ENCODE peak calls at places on chromosome 14, in six cellular contexts. J is MM.1S, Y is neural progenitor cell, L is fibroblast of lung, B is OCI-LY7, A is hepatocyte. E is an unnamed sample.

GRCh38 chr14:97802430-97802829 is 1005.2 kb downstream of the VRK1 start:
- DNase-seq in J (no peak), Y (no peak), L (no peak), B (no peak), A (peak; percentile 27), E (no peak)

GRCh38 chr14:35189422-35189821 is 67.1 kb downstream of the PRORP start:
- DNase-seq in J (no peak), Y (no peak), L (no peak), B (no peak), A (no peak), E (no peak)

GRCh38 chr14:67618617-67619063 is 1.1 kb upstream of the ARG2 start:
- DNase-seq in J (peak; percentile 56), Y (peak; percentile 62), L (peak; percentile 86), B (peak; percentile 72), A (peak; percentile 88), E (peak; percentile 62)

GRCh38 chr14:76656592-76656991 is 104.7 kb upstream of the VASH1 start:
- DNase-seq in J (no peak), Y (no peak), L (no peak), B (no peak), A (no peak), E (no peak)

GRCh38 chr14:51926449-51926848 is 62.9 kb upstream of the RTRAF start:
- DNase-seq in J (no peak), Y (no peak), L (no peak), B (no peak), A (no peak), E (no peak)

GRCh38 chr14:75025082-75025481 is 22.4 kb downstream of the EIF2B2 start:
- DNase-seq in J (no peak), Y (no peak), L (no peak), B (no peak), A (peak; percentile 20), E (no peak)

GRCh38 chr14:77187649-77188012 is 6.0 kb downstream of the TMEM63C start:
- DNase-seq in J (no peak), Y (no peak), L (no peak), B (no peak), A (no peak), E (no peak)

GRCh38 chr14:31596691-31597090 is 35.5 kb downstream of the NUBPL start:
- DNase-seq in J (no peak), Y (no peak), L (no peak), B (no peak), A (no peak), E (no peak)

GRCh38 chr14:57302883-57303282 is 34.1 kb downstream of the AP5M1 start:
- DNase-seq in J (no peak), Y (no peak), L (no peak), B (no peak), A (no peak), E (no peak)

GRCh38 chr14:77859934-77860570 is 60.1 kb downstream of the ADCK1 start:
- DNase-seq in J (no peak), Y (no peak), L (no peak), B (no peak), A (no peak), E (no peak)

GRCh38 chr14:91127411-91127810 is 13.5 kb downstream of the DGLUCY start:
- DNase-seq in J (peak; percentile 18), Y (no peak), L (no peak), B (no peak), A (peak; percentile 62), E (peak; percentile 94)

GRCh38 chr14:39229222-39229543 is 4.5 kb upstream of the MIA2 start:
- DNase-seq in J (no peak), Y (no peak), L (no peak), B (peak; percentile 2), A (no peak), E (no peak)

GRCh38 chr14:25132734-25133422 is 82.9 kb upstream of the STXBP6 start:
- DNase-seq in J (peak; percentile 31), Y (peak; percentile 84), L (peak; percentile 68), B (peak; percentile 62), A (peak; percentile 90), E (peak; percentile 53)
- H2AFZ ChIP-seq in J (no peak overlapping the region), Y (peak overlapping the region; percentile 92), L (peak overlapping the region; percentile 15), B (no peak overlapping the region), A (peak overlapping the region; percentile 55), E (peak overlapping the region; percentile 83)

GRCh38 chr14:104690861-104691455 is 1.5 kb downstream of the INF2 start:
- DNase-seq in J (no peak), Y (no peak), L (no peak), B (no peak), A (no peak), E (no peak)

GRCh38 chr14:104688505-104688754 is 988 bp upstream of the INF2 start:
- DNase-seq in J (no peak), Y (no peak), L (no peak), B (no peak), A (no peak), E (no peak)

GRCh38 chr14:104690266-104690711 is 871 bp downstream of the INF2 start:
- DNase-seq in J (no peak), Y (no peak), L (no peak), B (no peak), A (no peak), E (no peak)

GRCh38 chr14:104688755-104689619 is at the start of gene INF2:
- DNase-seq in J (no peak), Y (peak; percentile 80), L (peak; percentile 45), B (peak; percentile 72), A (peak; percentile 88), E (peak; percentile 57)

DNA sequence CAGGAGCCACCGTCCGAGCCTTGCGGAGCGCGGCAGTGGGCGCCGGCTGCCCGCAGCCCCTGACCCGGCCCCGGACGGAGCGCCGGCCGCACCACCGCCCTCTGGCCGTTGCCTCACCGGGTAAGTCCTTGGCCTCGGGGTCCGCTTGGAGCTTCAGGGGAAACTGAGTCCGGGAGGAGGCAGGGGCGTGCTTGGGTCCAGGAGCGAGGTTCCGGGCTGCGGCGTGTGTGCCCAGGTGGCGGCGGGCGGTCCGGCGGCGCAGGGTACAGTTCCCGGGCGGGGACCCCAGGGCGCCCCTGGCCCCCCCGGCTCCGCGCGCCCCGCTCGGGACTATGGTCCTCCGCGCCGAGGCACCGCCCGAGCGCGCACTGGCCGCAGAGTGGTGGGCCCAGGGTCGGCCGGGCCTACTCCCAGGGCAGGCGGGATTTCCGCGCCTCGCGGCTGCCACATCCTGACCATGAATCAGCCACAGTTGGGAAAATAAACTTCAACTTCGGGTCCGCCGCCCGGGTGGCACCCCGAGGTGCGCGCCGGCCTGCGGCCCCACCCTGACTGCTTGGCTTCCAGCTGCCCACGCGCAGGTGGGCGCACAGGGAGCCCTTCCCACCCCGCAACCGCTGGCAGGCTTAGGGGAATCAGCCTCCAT is 325 bp downstream of the INF2 start:
- DNase-seq in J (no peak), Y (no peak), L (peak; percentile 17), B (peak; percentile 29), A (no peak), E (peak; percentile 30)
- H2AFZ ChIP-seq in J (no peak overlapping the region), Y (no peak overlapping the region), L (no peak overlapping the region), B (peak overlapping the region; percentile 25), A (peak overlapping the region; percentile 60), E (peak overlapping the region; percentile 50)

GRCh38 chr14:42013560-42013959 is 406.9 kb downstream of the LRFN5 start:
- DNase-seq in J (no peak), Y (no peak), L (no peak), B (no peak), A (no peak), E (no peak)
- H2AFZ ChIP-seq in J (no peak overlapping the region), Y (no peak overlapping the region), L (no peak overlapping the region), B (no peak overlapping the region), A (no peak overlapping the region), E (no peak overlapping the region)

GRCh38 chr14:30243157-30243556 is 315.5 kb upstream of the PRKD1 start:
- DNase-seq in J (no peak), Y (no peak), L (no peak), B (no peak), A (no peak), E (no peak)

GRCh38 chr14:30242742-30243141 is 315.1 kb upstream of the PRKD1 start:
- DNase-seq in J (no peak), Y (no peak), L (no peak), B (no peak), A (no peak), E (peak; percentile 55)

GRCh38 chr14:30238936-30239335 is 311.3 kb upstream of the PRKD1 start:
- DNase-seq in J (no peak), Y (no peak), L (no peak), B (no peak), A (no peak), E (no peak)

GRCh38 chr14:30240002-30240401 is 312.4 kb upstream of the PRKD1 start:
- DNase-seq in J (no peak), Y (peak; percentile 53), L (no peak), B (no peak), A (no peak), E (no peak)

GRCh38 chr14:30240685-30241084 is 313.0 kb upstream of the PRKD1 start:
- DNase-seq in J (no peak), Y (no peak), L (peak; percentile 16), B (no peak), A (no peak), E (no peak)
- H2AFZ ChIP-seq in J (no peak overlapping the region), Y (no peak overlapping the region), L (no peak overlapping the region), B (no peak overlapping the region), A (no peak overlapping the region), E (no peak overlapping the region)

GRCh38 chr14:24310387-24310665 is 386 bp downstream of the LTB4R2 start:
- DNase-seq in J (no peak), Y (no peak), L (no peak), B (no peak), A (no peak), E (no peak)
- H2AFZ ChIP-seq in J (no peak overlapping the region), Y (no peak overlapping the region), L (no peak overlapping the region), B (no peak overlapping the region), A (no peak overlapping the region), E (peak overlapping the region; percentile 38)

DNA sequence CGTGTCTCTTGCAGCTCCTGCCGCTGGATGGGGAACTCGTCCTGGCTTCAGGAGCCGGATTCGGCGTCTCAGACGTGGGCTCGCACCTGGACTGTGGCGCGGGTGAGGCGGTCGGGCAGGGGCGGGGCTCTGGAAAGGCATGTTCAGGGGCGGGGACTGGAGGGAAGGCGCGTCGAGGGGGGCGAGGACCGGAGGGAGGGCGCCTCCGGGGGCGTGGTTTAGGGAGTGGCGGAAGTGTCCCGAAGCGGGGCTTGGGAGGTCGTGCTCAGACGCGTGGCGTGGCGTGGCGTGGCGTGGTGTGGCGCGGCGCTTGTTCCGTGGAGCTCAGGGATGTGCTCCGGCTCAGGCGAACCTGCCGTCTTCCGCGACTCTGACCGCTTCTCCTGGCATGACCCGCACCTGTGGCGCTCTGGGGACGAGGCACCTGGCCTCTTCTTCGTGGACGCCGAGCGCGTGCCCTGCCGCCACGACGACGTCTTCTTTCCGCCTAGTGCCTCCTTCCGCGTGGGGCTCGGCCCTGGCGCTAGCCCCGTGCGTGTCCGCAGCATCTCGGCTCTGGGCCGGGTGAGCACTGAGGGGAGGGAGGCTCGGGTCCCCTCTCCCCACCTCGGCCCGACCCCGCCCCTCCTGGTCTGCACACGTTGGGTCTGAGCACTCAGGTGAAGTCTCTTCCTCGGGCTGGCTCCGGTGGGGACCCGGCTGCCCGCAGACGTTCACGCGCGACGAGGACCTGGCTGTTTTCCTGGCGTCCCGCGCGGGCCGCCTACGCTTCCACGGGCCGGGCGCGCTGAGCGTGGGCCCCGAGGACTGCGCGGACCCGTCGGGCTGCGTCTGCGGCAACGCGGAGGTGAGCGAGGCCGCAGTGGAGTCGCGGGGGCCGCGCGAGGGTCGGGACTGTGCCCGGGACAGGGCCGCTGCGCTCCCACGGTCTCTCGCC is 6.2 kb downstream of the AMN start:
- DNase-seq in J (no peak), Y (peak; percentile 91), L (peak; percentile 31), B (peak; percentile 67), A (peak; percentile 93), E (no peak)
- H2AFZ ChIP-seq in J (no peak overlapping the region), Y (peak overlapping the region; percentile 99), L (no peak overlapping the region), B (no peak overlapping the region), A (peak overlapping the region; percentile 52), E (peak overlapping the region; percentile 28)